ENCODE peak calls at places on chromosomes 3 and 15, in four cellular contexts. T is dorsolateral prefrontal cortex, Z is HS-5, K is KG1. J is an unnamed sample.

GRCh38 chr3:48187579-48188265 is 495 bp downstream of the CDC25A start:
- DNase-seq in K (no peak), T (peak), Z (no peak), J (peak)

GRCh38 chr3:126961791-126962461 is 21.0 kb upstream of the PLXNA1 start:
- DNase-seq in K (no peak), Z (no peak), T (no peak), J (no peak)

GRCh38 chr3:66816110-66816761 is 181.9 kb upstream of the KBTBD8 start:
- DNase-seq in T (no peak), Z (no peak), K (peak), J (no peak)

GRCh38 chr3:49738067-49738713 is 14.4 kb upstream of the GMPPB start:
- DNase-seq in K (no peak), Z (no peak), T (no peak), J (no peak)

GRCh38 chr3:53744351-53744750 is 101.9 kb downstream of the CHDH start:
- DNase-seq in K (no peak), Z (no peak), T (no peak), J (no peak)

GRCh38 chr3:54211097-54211496 is 88.7 kb downstream of the CACNA2D3 start:
- DNase-seq in Z (no peak), T (no peak), K (no peak), J (no peak)

GRCh38 chr3:182323126-182323727 is 470.1 kb upstream of the ATP11B start:
- DNase-seq in T (no peak), K (no peak), Z (no peak), J (no peak)

GRCh38 chr15:38702178-38702912 is 137.7 kb upstream of the RASGRP1 start:
- DNase-seq in Z (no peak), T (no peak), K (no peak), J (no peak)

GRCh38 chr15:96047255-96047931 is 283.1 kb upstream of the NR2F2 start:
- DNase-seq in K (no peak), Z (peak), T (no peak), J (no peak)

GRCh38 chr3:17717411-17717810 is 25.0 kb downstream of the TBC1D5 start:
- DNase-seq in T (no peak), Z (no peak), K (no peak), J (no peak)

GRCh38 chr3:113151475-113152031 is 59.8 kb upstream of the BOC start:
- DNase-seq in Z (no peak), T (no peak), K (no peak), J (peak)

GRCh38 chr15:42349178-42349577 is 10.1 kb upstream of the CAPN3 start:
- DNase-seq in Z (no peak), K (no peak), T (no peak), J (no peak)

GRCh38 chr3:188925376-188925775 is 246.4 kb upstream of the TPRG1 start:
- DNase-seq in K (no peak), T (no peak), Z (no peak), J (no peak)

GRCh38 chr15:88954431-88955277 is 41.5 kb upstream of the MFGE8 start:
- DNase-seq in K (no peak), Z (no peak), T (peak), J (peak)

GRCh38 chr3:50321844-50322385 is 630 bp downstream of the HYAL2 start:
- DNase-seq in K (no peak), T (no peak), Z (no peak), J (no peak)

GRCh38 chr15:29676961-29677402 is 145.3 kb downstream of the TJP1 start:
- DNase-seq in Z (no peak), K (no peak), T (no peak), J (no peak)

GRCh38 chr3:149174901-149175300 is 45.5 kb downstream of the HPS3 start:
- DNase-seq in K (no peak), Z (no peak), T (no peak), J (no peak)

GRCh38 chr3:20316238-20316637 is 130.2 kb upstream of the SGO1 start:
- DNase-seq in T (no peak), Z (no peak), K (no peak), J (no peak)

GRCh38 chr15:59918994-59919951 is 84.8 kb upstream of the FOXB1 start:
- DNase-seq in T (no peak), K (no peak), Z (peak), J (no peak)

GRCh38 chr3:21914451-21914850 is 163.4 kb upstream of the ZNF385D start:
- DNase-seq in K (no peak), Z (no peak), T (no peak), J (no peak)

GRCh38 chr3:94259291-94259690 is 196.4 kb downstream of the NSUN3 start:
- DNase-seq in Z (no peak), T (no peak), K (no peak), J (no peak)

GRCh38 chr3:29255854-29256696 is 24.8 kb upstream of the RBMS3 start:
- DNase-seq in Z (no peak), K (no peak), T (no peak), J (no peak)

J was measured in C1 segment of cervical spinal cord.